ENCODE peak calls at places on chromosomes 1 and 21, in four cellular contexts. One of them, this sample, is unnamed.
A peak's percentile ranks its signal among the peaks of the same experiment; 100 is the strongest.

GRCh38 chr1:241518447-241519307 is 878 bp downstream of the FH start:
- DNase-seq in H1: no peak
- DNase-seq in mesendoderm: no peak
- DNase-seq in H9: peak; percentile 38
- DNase-seq in this sample: peak; percentile 25

GRCh38 chr1:235818632-235819136 is 48.0 kb downstream of the LYST start:
- DNase-seq in mesendoderm: no peak
- DNase-seq in H9: no peak
- DNase-seq in H1: no peak
- DNase-seq in this sample: no peak

GRCh38 chr1:183970516-183971300 is 66.8 kb downstream of the COLGALT2 start:
- DNase-seq in H9: no peak
- DNase-seq in mesendoderm: no peak
- DNase-seq in H1: no peak
- DNase-seq in this sample: no peak

GRCh38 chr1:196400478-196401453 is 207.5 kb downstream of the KCNT2 start:
- DNase-seq in H1: no peak
- DNase-seq in H9: no peak
- DNase-seq in mesendoderm: peak; percentile 18
- DNase-seq in this sample: peak; percentile 42

GRCh38 chr21:32119389-32119788 is 159.5 kb downstream of the MIS18A start:
- DNase-seq in H9: no peak
- DNase-seq in H1: no peak
- DNase-seq in mesendoderm: no peak
- DNase-seq in this sample: no peak

GRCh38 chr21:31938330-31939301 is 65.8 kb downstream of the HUNK start:
- DNase-seq in H9: no peak
- DNase-seq in mesendoderm: peak; percentile 28
- DNase-seq in H1: no peak
- DNase-seq in this sample: no peak

GRCh38 chr1:147243228-147243685 is 773 bp downstream of the CHD1L start:
- DNase-seq in mesendoderm: peak; percentile 61
- DNase-seq in H9: no peak
- DNase-seq in H1: no peak
- DNase-seq in this sample: peak; percentile 86

GRCh38 chr1:200699871-200700270 is 30.2 kb upstream of the DDX59 start:
- DNase-seq in H9: peak; percentile 65
- DNase-seq in H1: no peak
- DNase-seq in mesendoderm: peak; percentile 71
- DNase-seq in this sample: peak; percentile 97

DNA sequence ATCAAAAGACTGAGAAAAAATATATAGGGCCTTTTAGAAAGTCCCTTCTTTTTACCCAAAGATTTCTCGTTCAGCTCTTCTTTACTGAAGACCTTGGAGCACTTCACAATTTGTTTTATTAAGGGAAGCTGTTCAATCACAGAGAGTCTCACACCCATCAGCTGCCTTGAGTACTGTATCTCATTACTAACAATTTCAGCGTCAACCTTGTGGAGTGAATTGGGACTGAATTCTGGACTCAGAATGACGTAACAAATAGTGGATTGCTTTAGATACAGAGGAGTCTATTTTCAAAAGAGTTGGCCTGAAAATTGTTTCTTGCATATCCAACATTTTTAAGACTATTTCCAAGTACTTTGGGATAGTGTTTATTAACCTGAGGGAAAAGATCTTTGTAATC is 7.9 kb downstream of the MAP10 start:
- DNase-seq in mesendoderm: no peak
- DNase-seq in H1: no peak
- DNase-seq in H9: no peak
- DNase-seq in this sample: no peak
- H3K56ac ChIP-seq in mesendoderm: no peak overlapping the region
- H3K56ac ChIP-seq in H1: no peak overlapping the region
- H3K56ac ChIP-seq in H9: no peak overlapping the region
- H3K56ac ChIP-seq in this sample: no peak overlapping the region

GRCh38 chr1:93979040-93979717 is 69.9 kb upstream of the GCLM start:
- DNase-seq in H9: no peak
- DNase-seq in mesendoderm: peak; percentile 22
- DNase-seq in H1: no peak
- DNase-seq in this sample: no peak

GRCh38 chr1:93977546-93977945 is 68.3 kb upstream of the GCLM start:
- DNase-seq in H1: no peak
- DNase-seq in mesendoderm: no peak
- DNase-seq in H9: no peak
- DNase-seq in this sample: peak; percentile 78

GRCh38 chr1:93979718-93980319 is 70.6 kb upstream of the GCLM start:
- DNase-seq in mesendoderm: no peak
- DNase-seq in H1: no peak
- DNase-seq in H9: no peak
- DNase-seq in this sample: peak; percentile 69

GRCh38 chr1:93976291-93976690 is 67.1 kb upstream of the GCLM start:
- DNase-seq in H9: no peak
- DNase-seq in mesendoderm: peak; percentile 22
- DNase-seq in H1: no peak
- DNase-seq in this sample: no peak

DNA sequence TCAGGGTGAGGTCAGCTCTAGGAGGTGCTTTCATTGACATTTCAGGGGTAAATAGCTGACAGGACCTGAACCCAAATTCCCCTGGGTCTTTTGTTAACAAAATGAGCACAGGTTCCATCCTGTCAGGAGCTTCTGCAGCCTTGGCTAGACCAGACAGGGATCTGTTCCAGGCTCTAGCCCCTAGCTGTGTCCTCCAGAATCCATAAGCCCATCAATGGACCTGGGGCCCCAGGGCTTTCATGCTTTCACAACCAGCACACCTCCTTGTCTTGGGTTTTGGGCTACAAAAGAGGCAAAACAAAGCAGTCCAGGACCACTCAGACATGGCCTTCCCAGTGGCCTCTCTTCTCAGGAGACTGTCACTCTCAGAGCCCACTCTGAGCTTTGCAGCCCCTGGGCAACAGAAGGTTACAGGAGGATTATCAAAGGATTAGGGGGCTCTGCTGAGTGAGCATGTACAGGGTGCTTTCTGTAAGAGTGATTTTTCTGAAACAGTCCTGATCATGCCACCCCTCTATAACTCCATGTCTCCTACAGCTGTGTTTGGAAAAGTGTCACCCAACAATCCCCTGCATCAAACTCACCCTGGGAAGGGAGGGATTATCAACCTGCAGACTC is 67.6 kb upstream of the GCLM start:
- DNase-seq in H1: no peak
- DNase-seq in H9: no peak
- DNase-seq in mesendoderm: peak; percentile 11
- DNase-seq in this sample: no peak
- H3K4ac ChIP-seq in H1: no peak overlapping the region
- H3K4ac ChIP-seq in H9: no peak overlapping the region
- H3K4ac ChIP-seq in mesendoderm: no peak overlapping the region
- H3K4ac ChIP-seq in this sample: no peak overlapping the region

GRCh38 chr1:81556968-81557367 is 243.8 kb upstream of the ADGRL2 start:
- DNase-seq in H9: no peak
- DNase-seq in H1: no peak
- DNase-seq in mesendoderm: no peak
- DNase-seq in this sample: no peak
- H3K56ac ChIP-seq in H9: no peak overlapping the region
- H3K56ac ChIP-seq in H1: no peak overlapping the region
- H3K56ac ChIP-seq in mesendoderm: no peak overlapping the region
- H3K56ac ChIP-seq in this sample: no peak overlapping the region

GRCh38 chr1:22110016-22110415 is 32.9 kb downstream of the WNT4 start:
- DNase-seq in H9: no peak
- DNase-seq in mesendoderm: no peak
- DNase-seq in H1: no peak
- DNase-seq in this sample: no peak
- H3K4ac ChIP-seq in H9: no peak overlapping the region
- H3K4ac ChIP-seq in mesendoderm: no peak overlapping the region
- H3K4ac ChIP-seq in H1: no peak overlapping the region
- H3K4ac ChIP-seq in this sample: no peak overlapping the region

GRCh38 chr1:17463991-17464390 is 24.5 kb upstream of the RCC2 start:
- DNase-seq in H9: no peak
- DNase-seq in H1: no peak
- DNase-seq in mesendoderm: no peak
- DNase-seq in this sample: no peak
- H3K56ac ChIP-seq in H9: no peak overlapping the region
- H3K56ac ChIP-seq in H1: no peak overlapping the region
- H3K56ac ChIP-seq in mesendoderm: no peak overlapping the region
- H3K56ac ChIP-seq in this sample: no peak overlapping the region

GRCh38 chr1:109789771-109790170 is 26.0 kb upstream of the EPS8L3 start:
- DNase-seq in H9: peak; percentile 18
- DNase-seq in H1: no peak
- DNase-seq in mesendoderm: no peak
- DNase-seq in this sample: no peak

GRCh38 chr1:109787845-109788605 is 24.3 kb upstream of the EPS8L3 start:
- DNase-seq in H1: no peak
- DNase-seq in H9: peak; percentile 18
- DNase-seq in mesendoderm: no peak
- DNase-seq in this sample: no peak

GRCh38 chr1:109787211-109787844 is 23.6 kb upstream of the EPS8L3 start:
- DNase-seq in mesendoderm: no peak
- DNase-seq in H9: no peak
- DNase-seq in H1: no peak
- DNase-seq in this sample: peak; percentile 50

GRCh38 chr1:109790329-109790728 is 26.6 kb upstream of the EPS8L3 start:
- DNase-seq in H1: no peak
- DNase-seq in mesendoderm: no peak
- DNase-seq in H9: no peak
- DNase-seq in this sample: no peak

DNA sequence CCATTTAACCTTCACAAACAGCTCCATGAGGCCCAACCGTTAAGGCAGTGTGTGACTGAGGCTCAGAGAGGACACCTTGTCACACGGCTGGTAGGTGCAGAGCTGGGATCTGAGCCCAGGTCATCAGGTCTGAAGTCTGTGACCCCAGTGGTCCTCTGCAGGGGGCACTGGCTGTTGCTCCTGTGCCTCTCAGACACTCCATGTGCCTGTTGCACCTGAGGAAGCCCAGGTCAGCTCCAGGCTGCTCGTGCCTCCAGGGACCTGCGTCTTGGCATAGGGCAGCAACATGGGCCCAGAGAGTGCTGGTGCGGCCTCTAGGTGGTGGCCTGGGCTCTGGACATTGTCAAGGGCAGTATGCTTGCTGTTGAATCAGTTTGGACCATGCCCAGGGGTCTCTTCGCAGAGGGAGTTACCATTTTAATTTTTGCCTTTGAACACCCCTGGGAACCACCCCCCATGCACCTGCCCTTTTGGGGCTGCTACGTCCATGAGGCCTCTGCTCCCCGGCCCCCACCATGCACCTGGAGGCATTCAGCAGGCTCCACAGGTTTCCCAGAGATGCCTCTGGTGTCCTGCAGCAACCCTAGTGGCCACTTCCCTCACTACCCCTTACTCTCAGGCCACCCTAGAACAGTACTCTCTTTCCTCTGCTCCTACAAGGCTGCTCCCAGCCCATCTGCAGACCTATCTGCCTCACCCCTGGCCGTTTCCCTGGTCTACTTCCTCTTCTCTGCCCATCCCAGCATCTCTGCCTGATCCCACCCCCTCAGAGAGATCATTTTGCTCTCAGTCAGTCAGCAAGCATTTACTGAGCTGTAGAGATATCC is 25.2 kb upstream of the EPS8L3 start:
- DNase-seq in H9: peak; percentile 78
- DNase-seq in mesendoderm: peak; percentile 85
- DNase-seq in H1: no peak
- DNase-seq in this sample: no peak
- H3K4ac ChIP-seq in H9: no peak overlapping the region
- H3K4ac ChIP-seq in mesendoderm: no peak overlapping the region
- H3K4ac ChIP-seq in H1: no peak overlapping the region
- H3K4ac ChIP-seq in this sample: peak overlapping the region; percentile 71

GRCh38 chr1:3932156-3932555 is 32.1 kb upstream of the C1orf174 start:
- DNase-seq in H1: no peak
- DNase-seq in mesendoderm: no peak
- DNase-seq in H9: no peak
- DNase-seq in this sample: no peak

GRCh38 chr1:3929122-3929521 is 29.1 kb upstream of the C1orf174 start:
- DNase-seq in H9: no peak
- DNase-seq in mesendoderm: peak; percentile 50
- DNase-seq in H1: no peak
- DNase-seq in this sample: no peak

GRCh38 chr1:3930282-3930681 is 30.2 kb upstream of the C1orf174 start:
- DNase-seq in mesendoderm: peak; percentile 23
- DNase-seq in H9: no peak
- DNase-seq in H1: no peak
- DNase-seq in this sample: no peak

GRCh38 chr1:3931310-3931700 is 31.2 kb upstream of the C1orf174 start:
- DNase-seq in mesendoderm: no peak
- DNase-seq in H1: no peak
- DNase-seq in H9: no peak
- DNase-seq in this sample: no peak

DNA sequence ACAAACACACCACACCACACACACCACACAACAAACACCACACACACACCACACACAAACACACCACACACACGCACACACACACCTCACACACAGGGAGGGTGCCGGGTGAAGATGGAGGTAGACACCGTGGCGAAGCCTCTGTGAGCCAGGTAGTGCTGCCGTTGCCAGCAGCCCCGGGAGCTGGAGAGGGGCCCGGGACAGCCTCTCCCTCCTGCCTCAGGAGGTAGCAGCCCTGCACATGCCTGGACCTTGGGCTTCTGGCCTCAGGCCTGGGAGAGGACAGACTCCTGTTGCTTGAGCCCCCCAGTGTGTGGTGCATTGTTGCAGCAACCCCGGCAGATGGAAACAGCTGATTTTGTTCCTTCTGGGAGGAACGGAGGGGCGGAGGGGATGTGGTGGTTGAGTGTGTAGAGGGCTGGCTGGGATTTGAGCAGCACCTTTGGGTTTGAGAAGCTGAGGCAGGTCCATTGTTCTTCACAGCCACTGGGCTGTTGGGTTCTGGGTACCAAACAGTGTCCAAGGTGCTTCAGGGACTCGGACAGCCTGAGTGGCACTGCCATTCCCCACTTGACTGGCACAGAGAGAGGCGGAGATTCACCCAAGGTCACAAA is 30.7 kb upstream of the C1orf174 start:
- DNase-seq in H9: no peak
- DNase-seq in H1: no peak
- DNase-seq in mesendoderm: peak; percentile 14
- DNase-seq in this sample: no peak
- H3K56ac ChIP-seq in H9: no peak overlapping the region
- H3K56ac ChIP-seq in H1: peak overlapping the region; percentile 80
- H3K56ac ChIP-seq in mesendoderm: no peak overlapping the region
- H3K56ac ChIP-seq in this sample: no peak overlapping the region

DNA sequence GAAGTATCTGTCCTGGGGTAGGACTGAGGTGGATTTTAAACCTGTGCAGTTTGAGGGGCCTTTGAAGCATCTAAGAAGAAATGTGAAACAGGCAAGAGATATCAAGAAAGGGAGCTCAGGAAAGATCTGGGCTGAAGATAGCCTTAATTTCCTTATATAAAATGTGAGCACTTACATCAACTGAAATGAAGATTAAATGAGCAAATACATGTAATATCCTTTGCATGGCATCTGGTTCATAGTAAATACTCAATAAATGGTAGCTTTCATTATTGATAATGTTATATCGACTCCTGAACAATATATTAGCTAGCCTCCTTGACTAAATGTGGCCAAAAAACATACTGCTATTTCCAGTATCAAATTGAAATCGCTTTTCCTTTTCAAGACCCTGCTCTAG is 2.5 kb downstream of the LIN9 start:
- DNase-seq in H9: no peak
- DNase-seq in mesendoderm: no peak
- DNase-seq in H1: no peak
- DNase-seq in this sample: no peak
- H3K4ac ChIP-seq in H9: no peak overlapping the region
- H3K4ac ChIP-seq in mesendoderm: no peak overlapping the region
- H3K4ac ChIP-seq in H1: no peak overlapping the region
- H3K4ac ChIP-seq in this sample: no peak overlapping the region

GRCh38 chr1:44819594-44820327 is 11.4 kb downstream of the BTBD19 start:
- DNase-seq in H9: peak; percentile 96
- DNase-seq in H1: peak; percentile 79
- DNase-seq in mesendoderm: peak; percentile 100
- DNase-seq in this sample: peak; percentile 95
- H3K56ac ChIP-seq in H9: peak overlapping the region; percentile 90
- H3K56ac ChIP-seq in H1: peak overlapping the region; percentile 87
- H3K56ac ChIP-seq in mesendoderm: peak overlapping the region; percentile 93
- H3K56ac ChIP-seq in this sample: peak overlapping the region; percentile 100